ENCODE peak calls at places on chromosomes 16 and 17, in four cellular contexts. One of them, this sample, is unnamed. For H3K36me3 and H3K4me1, the result is how much of the 10 kb centered on the place peaks cover.

GRCh38 chr17:8436169-8436932 is 667 bp downstream of the NDEL1 start:
- DNase-seq in testis: peak
- DNase-seq in CD8-positive, alpha-beta T cell: no peak
- DNase-seq in HCT116: peak
- DNase-seq in this sample: peak

GRCh38 chr17:29567362-29568330 is 809 bp upstream of the ABHD15 start:
- DNase-seq in testis: peak
- DNase-seq in CD8-positive, alpha-beta T cell: peak
- DNase-seq in HCT116: peak
- DNase-seq in this sample: peak

GRCh38 chr16:78444-79145 is 570 bp downstream of the MPG start:
- DNase-seq in testis: no peak
- DNase-seq in CD8-positive, alpha-beta T cell: peak
- DNase-seq in HCT116: no peak
- DNase-seq in this sample: peak

GRCh38 chr16:19715566-19715965 is 2.5 kb downstream of the KNOP1 start:
- DNase-seq in testis: no peak
- DNase-seq in CD8-positive, alpha-beta T cell: no peak
- DNase-seq in HCT116: no peak
- DNase-seq in this sample: peak

GRCh38 chr17:80374039-80374731 is 40.8 kb upstream of the ENDOV start:
- DNase-seq in testis: no peak
- DNase-seq in CD8-positive, alpha-beta T cell: no peak
- DNase-seq in HCT116: no peak
- DNase-seq in this sample: no peak

GRCh38 chr16:1610841-1611653 is 825 bp downstream of the IFT140 start:
- DNase-seq in testis: no peak
- DNase-seq in CD8-positive, alpha-beta T cell: no peak
- DNase-seq in HCT116: no peak
- DNase-seq in this sample: no peak

GRCh38 chr17:77097772-77098171 is 43.0 kb upstream of the SEC14L1 start:
- DNase-seq in testis: no peak
- DNase-seq in CD8-positive, alpha-beta T cell: no peak
- DNase-seq in HCT116: no peak
- DNase-seq in this sample: no peak

GRCh38 chr16:49016461-49016860 is 265.2 kb downstream of the CBLN1 start:
- DNase-seq in testis: no peak
- DNase-seq in CD8-positive, alpha-beta T cell: no peak
- DNase-seq in HCT116: no peak
- DNase-seq in this sample: no peak

GRCh38 chr16:1734123-1734522 is 28.1 kb downstream of the MAPK8IP3 start:
- DNase-seq in testis: no peak
- DNase-seq in CD8-positive, alpha-beta T cell: no peak
- DNase-seq in HCT116: no peak
- DNase-seq in this sample: no peak

GRCh38 chr17:57553991-57554825 is 190.9 kb downstream of the CCDC182 start:
- DNase-seq in testis: no peak
- DNase-seq in CD8-positive, alpha-beta T cell: no peak
- DNase-seq in HCT116: no peak
- DNase-seq in this sample: peak

GRCh38 chr16:65816556-65816955 is 549.9 kb upstream of the CDH5 start:
- DNase-seq in testis: no peak
- DNase-seq in CD8-positive, alpha-beta T cell: no peak
- DNase-seq in HCT116: no peak
- DNase-seq in this sample: no peak

GRCh38 chr17:29043539-29044165 is 711 bp downstream of the PIPOX start:
- DNase-seq in testis: no peak
- DNase-seq in CD8-positive, alpha-beta T cell: no peak
- DNase-seq in HCT116: no peak
- DNase-seq in this sample: no peak

GRCh38 chr17:38464723-38465419 is 36.6 kb downstream of the ARHGAP23 start:
- DNase-seq in testis: peak
- DNase-seq in CD8-positive, alpha-beta T cell: no peak
- DNase-seq in HCT116: peak
- DNase-seq in this sample: peak

GRCh38 chr17:47604268-47604927 is 45.3 kb upstream of the KPNB1 start:
- DNase-seq in testis: no peak
- DNase-seq in CD8-positive, alpha-beta T cell: no peak
- DNase-seq in HCT116: no peak
- DNase-seq in this sample: no peak

GRCh38 chr16:57898961-57899360 is 72.0 kb downstream of the CNGB1 start:
- DNase-seq in testis: no peak
- DNase-seq in CD8-positive, alpha-beta T cell: no peak
- DNase-seq in HCT116: no peak
- DNase-seq in this sample: peak

GRCh38 chr16:53931946-53932345 is 228.0 kb downstream of the FTO start:
- DNase-seq in testis: no peak
- DNase-seq in CD8-positive, alpha-beta T cell: no peak
- DNase-seq in HCT116: no peak
- DNase-seq in this sample: peak

GRCh38 chr17:59534583-59534982 is 30.8 kb upstream of the DHX40 start:
- DNase-seq in testis: no peak
- DNase-seq in CD8-positive, alpha-beta T cell: no peak
- DNase-seq in HCT116: peak
- DNase-seq in this sample: no peak

GRCh38 chr17:62792122-62792800 is 15.9 kb downstream of the MARCHF10 start:
- DNase-seq in testis: no peak
- DNase-seq in CD8-positive, alpha-beta T cell: no peak
- DNase-seq in HCT116: peak
- DNase-seq in this sample: no peak

GRCh38 chr16:19077879-19078278 is 10.5 kb downstream of the COQ7 start:
- DNase-seq in testis: no peak
- DNase-seq in CD8-positive, alpha-beta T cell: no peak
- DNase-seq in HCT116: no peak
- DNase-seq in this sample: no peak

GRCh38 chr16:28140788-28141618 is 70.8 kb downstream of the XPO6 start:
- DNase-seq in testis: no peak
- DNase-seq in CD8-positive, alpha-beta T cell: peak
- DNase-seq in HCT116: no peak
- DNase-seq in this sample: no peak

GRCh38 chr17:36935681-36936454 is 1.4 kb upstream of the LHX1 start:
- DNase-seq in testis: no peak
- DNase-seq in CD8-positive, alpha-beta T cell: no peak
- DNase-seq in HCT116: no peak
- DNase-seq in this sample: no peak

GRCh38 chr17:30340957-30341356 is 7.1 kb upstream of the TMIGD1 start:
- DNase-seq in testis: no peak
- DNase-seq in CD8-positive, alpha-beta T cell: no peak
- DNase-seq in HCT116: no peak
- DNase-seq in this sample: no peak

GRCh38 chr16:8859913-8860881 is 8.6 kb downstream of the CARHSP1 start:
- DNase-seq in testis: peak
- DNase-seq in CD8-positive, alpha-beta T cell: no peak
- DNase-seq in HCT116: no peak
- DNase-seq in this sample: no peak

GRCh38 chr17:48500435-48501426 is 30.1 kb downstream of the HOXB1 start:
- DNase-seq in testis: peak
- DNase-seq in CD8-positive, alpha-beta T cell: no peak
- DNase-seq in HCT116: no peak
- DNase-seq in this sample: no peak

GRCh38 chr17:385195-385835 is 32.7 kb upstream of the RPH3AL start:
- DNase-seq in testis: no peak
- DNase-seq in CD8-positive, alpha-beta T cell: peak
- DNase-seq in HCT116: no peak
- DNase-seq in this sample: peak

GRCh38 chr16:75074920-75075687 is 41.5 kb downstream of the LDHD start:
- DNase-seq in testis: no peak
- DNase-seq in CD8-positive, alpha-beta T cell: peak
- DNase-seq in HCT116: no peak
- DNase-seq in this sample: no peak

GRCh38 chr17:16158721-16159120 is 56.6 kb downstream of the NCOR1 start:
- DNase-seq in testis: no peak
- DNase-seq in CD8-positive, alpha-beta T cell: no peak
- DNase-seq in HCT116: no peak
- DNase-seq in this sample: no peak

GRCh38 chr17:49522329-49522890 is 27.3 kb downstream of the NGFR start:
- DNase-seq in testis: no peak
- DNase-seq in CD8-positive, alpha-beta T cell: no peak
- DNase-seq in HCT116: no peak
- DNase-seq in this sample: no peak

GRCh38 chr16:35533683-35534082 is 2074.3 kb downstream of the TP53TG3F start:
- DNase-seq in testis: no peak
- DNase-seq in CD8-positive, alpha-beta T cell: no peak
- DNase-seq in HCT116: peak
- DNase-seq in this sample: no peak

GRCh38 chr17:82933911-82934310 is 94.1 kb upstream of the ZNF750 start:
- DNase-seq in testis: no peak
- DNase-seq in CD8-positive, alpha-beta T cell: no peak
- DNase-seq in HCT116: no peak
- DNase-seq in this sample: no peak

GRCh38 chr16:55668337-55669281 is 12.8 kb downstream of the SLC6A2 start:
- DNase-seq in testis: no peak
- DNase-seq in CD8-positive, alpha-beta T cell: no peak
- DNase-seq in HCT116: no peak
- DNase-seq in this sample: no peak

GRCh38 chr17:8288336-8289102 is at the start of gene RANGRF:
- DNase-seq in testis: peak
- DNase-seq in CD8-positive, alpha-beta T cell: peak
- DNase-seq in HCT116: peak
- DNase-seq in this sample: peak

GRCh38 chr17:2421315-2422147 is 20.7 kb upstream of the MNT start:
- DNase-seq in testis: peak
- DNase-seq in CD8-positive, alpha-beta T cell: no peak
- DNase-seq in HCT116: no peak
- DNase-seq in this sample: peak

GRCh38 chr16:50302472-50303005 is 36.2 kb downstream of the ADCY7 start:
- DNase-seq in testis: no peak
- DNase-seq in CD8-positive, alpha-beta T cell: no peak
- DNase-seq in HCT116: no peak
- DNase-seq in this sample: no peak

GRCh38 chr16:16149710-16150116 is 73.6 kb downstream of the ABCC6 start:
- DNase-seq in testis: no peak
- DNase-seq in CD8-positive, alpha-beta T cell: no peak
- DNase-seq in HCT116: no peak
- DNase-seq in this sample: no peak
- H3K27ac ChIP-seq in testis: peak
- H3K27ac ChIP-seq in CD8-positive, alpha-beta T cell: no peak
- H3K27ac ChIP-seq in HCT116: no peak
- H3K27ac ChIP-seq in this sample: peak

GRCh38 chr16:84778720-84779119 is 41.1 kb upstream of the CRISPLD2 start:
- DNase-seq in testis: no peak
- DNase-seq in CD8-positive, alpha-beta T cell: no peak
- DNase-seq in HCT116: no peak
- DNase-seq in this sample: no peak
- H3K36me3 ChIP-seq in testis: under half
- H3K36me3 ChIP-seq in CD8-positive, alpha-beta T cell: under half
- H3K36me3 ChIP-seq in HCT116: under half
- H3K36me3 ChIP-seq in this sample: under half

DNA sequence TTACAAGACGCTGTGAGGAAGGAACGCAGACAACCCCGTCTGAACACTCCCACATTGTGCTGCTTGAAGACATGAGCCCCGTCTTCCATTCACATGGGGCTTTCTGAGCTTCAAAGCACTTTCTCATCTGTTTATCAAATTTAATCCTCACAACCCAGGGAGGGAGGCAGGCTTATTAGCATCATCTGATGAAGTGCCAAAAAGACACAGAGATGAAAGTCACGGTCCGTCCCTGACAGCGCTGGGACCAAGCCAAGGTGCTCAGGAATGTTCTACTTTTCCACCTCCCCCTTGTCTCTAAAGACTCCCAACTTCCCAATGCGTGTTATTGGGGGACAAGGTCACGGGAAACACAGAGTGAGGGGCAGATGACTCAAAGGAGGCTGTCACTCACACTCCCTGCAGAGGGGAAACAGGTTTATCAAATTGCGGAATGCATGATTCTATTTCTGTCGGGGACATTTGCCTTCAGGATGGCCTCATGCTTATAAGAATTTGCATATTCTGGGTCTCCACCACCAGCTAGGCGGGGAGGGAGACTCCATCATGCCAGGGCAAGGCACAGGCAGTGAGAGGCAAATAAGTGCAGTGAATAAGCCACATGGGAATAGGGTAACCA is 10.7 kb downstream of the XYLT1 start:
- DNase-seq in testis: no peak
- DNase-seq in CD8-positive, alpha-beta T cell: no peak
- DNase-seq in HCT116: no peak
- DNase-seq in this sample: no peak
- H3K4me1 ChIP-seq in testis: under half
- H3K4me1 ChIP-seq in CD8-positive, alpha-beta T cell: under half
- H3K4me1 ChIP-seq in HCT116: under half
- H3K4me1 ChIP-seq in this sample: under half

GRCh38 chr16:72427001-72427785 is 255.2 kb upstream of the PMFBP1 start:
- DNase-seq in testis: no peak
- DNase-seq in CD8-positive, alpha-beta T cell: no peak
- DNase-seq in HCT116: no peak
- DNase-seq in this sample: no peak

GRCh38 chr16:72422308-72422897 is 250.4 kb upstream of the PMFBP1 start:
- DNase-seq in testis: no peak
- DNase-seq in CD8-positive, alpha-beta T cell: no peak
- DNase-seq in HCT116: no peak
- DNase-seq in this sample: no peak

GRCh38 chr16:72426416-72426815 is 254.5 kb upstream of the PMFBP1 start:
- DNase-seq in testis: no peak
- DNase-seq in CD8-positive, alpha-beta T cell: no peak
- DNase-seq in HCT116: no peak
- DNase-seq in this sample: no peak

GRCh38 chr16:72425571-72426341 is 253.8 kb upstream of the PMFBP1 start:
- DNase-seq in testis: no peak
- DNase-seq in CD8-positive, alpha-beta T cell: no peak
- DNase-seq in HCT116: no peak
- DNase-seq in this sample: no peak

GRCh38 chr16:72424776-72425175 is 252.8 kb upstream of the PMFBP1 start:
- DNase-seq in testis: no peak
- DNase-seq in CD8-positive, alpha-beta T cell: no peak
- DNase-seq in HCT116: no peak
- DNase-seq in this sample: no peak
- H3K27ac ChIP-seq in testis: no peak
- H3K27ac ChIP-seq in CD8-positive, alpha-beta T cell: no peak
- H3K27ac ChIP-seq in HCT116: no peak
- H3K27ac ChIP-seq in this sample: no peak

DNA sequence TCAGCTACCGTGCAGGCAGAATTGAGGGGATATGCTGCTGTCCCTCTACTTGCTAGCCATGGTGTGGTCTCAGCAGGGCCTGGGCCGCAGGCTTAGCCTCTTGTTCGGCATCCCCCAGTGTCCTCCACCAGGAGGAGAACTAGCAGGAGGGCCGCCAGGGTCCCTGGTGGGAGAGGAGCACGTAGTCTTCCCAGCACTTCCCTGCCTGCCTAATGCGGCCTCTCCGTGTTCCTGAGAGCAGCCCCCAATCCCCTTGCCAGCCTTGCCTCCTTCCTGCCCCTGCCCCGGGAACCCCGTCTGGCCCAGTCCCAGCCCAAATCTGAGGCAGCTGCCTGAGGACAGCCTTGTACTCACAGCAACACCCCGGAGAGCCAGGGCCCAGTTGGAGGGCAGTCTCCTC is 38.1 kb downstream of the PLD6 start:
- DNase-seq in testis: no peak
- DNase-seq in CD8-positive, alpha-beta T cell: no peak
- DNase-seq in HCT116: no peak
- DNase-seq in this sample: no peak
- H3K36me3 ChIP-seq in testis: under half
- H3K36me3 ChIP-seq in CD8-positive, alpha-beta T cell: under half
- H3K36me3 ChIP-seq in HCT116: under half
- H3K36me3 ChIP-seq in this sample: under half

This sample was measured in thyroid gland.